ENCODE peak calls at places on chromosomes 5 and 9, in four cellular contexts. One of them, this sample, is unnamed.

GRCh38 chr5:107365355-107366109 is 305.2 kb downstream of the EFNA5 start:
- DNase-seq in OCI-LY7: peak; percentile 40
- DNase-seq in MM.1S: no peak
- DNase-seq in GM23338: peak; percentile 39
- DNase-seq in this sample: no peak

GRCh38 chr9:19409406-19410194 is 791 bp downstream of the ACER2 start:
- DNase-seq in OCI-LY7: peak; percentile 55
- DNase-seq in MM.1S: no peak
- DNase-seq in GM23338: peak; percentile 74
- DNase-seq in this sample: peak; percentile 37

GRCh38 chr9:27791311-27791710 is 218.0 kb upstream of the C9orf72 start:
- DNase-seq in OCI-LY7: no peak
- DNase-seq in MM.1S: no peak
- DNase-seq in GM23338: no peak
- DNase-seq in this sample: no peak

GRCh38 chr9:21031818-21032203 is 371 bp upstream of the HACD4 start:
- DNase-seq in OCI-LY7: no peak
- DNase-seq in MM.1S: no peak
- DNase-seq in GM23338: no peak
- DNase-seq in this sample: no peak

GRCh38 chr5:94983861-94984535 is 300.9 kb downstream of the MCTP1 start:
- DNase-seq in OCI-LY7: no peak
- DNase-seq in MM.1S: no peak
- DNase-seq in GM23338: no peak
- DNase-seq in this sample: no peak

GRCh38 chr9:87662808-87663528 is 63.0 kb upstream of the CTSL start:
- DNase-seq in OCI-LY7: peak; percentile 60
- DNase-seq in MM.1S: peak; percentile 14
- DNase-seq in GM23338: peak; percentile 94
- DNase-seq in this sample: peak; percentile 82

GRCh38 chr5:32505718-32506117 is 61.2 kb upstream of the ZFR start:
- DNase-seq in OCI-LY7: no peak
- DNase-seq in MM.1S: no peak
- DNase-seq in GM23338: no peak
- DNase-seq in this sample: peak; percentile 41

GRCh38 chr5:178507151-178507932 is 82.9 kb downstream of the COL23A1 start:
- DNase-seq in OCI-LY7: no peak
- DNase-seq in MM.1S: no peak
- DNase-seq in GM23338: no peak
- DNase-seq in this sample: no peak

GRCh38 chr9:97705354-97705950 is 8.3 kb upstream of the XPA start:
- DNase-seq in OCI-LY7: no peak
- DNase-seq in MM.1S: peak; percentile 52
- DNase-seq in GM23338: no peak
- DNase-seq in this sample: no peak

GRCh38 chr9:70502690-70503089 is 88.2 kb upstream of the KLF9 start:
- DNase-seq in OCI-LY7: no peak
- DNase-seq in MM.1S: no peak
- DNase-seq in GM23338: no peak
- DNase-seq in this sample: no peak

GRCh38 chr9:94741856-94742255 is 15.4 kb downstream of the AOPEP start:
- DNase-seq in OCI-LY7: no peak
- DNase-seq in MM.1S: no peak
- DNase-seq in GM23338: no peak
- DNase-seq in this sample: no peak

GRCh38 chr9:88737031-88737430 is 202.1 kb downstream of the NXNL2 start:
- DNase-seq in OCI-LY7: no peak
- DNase-seq in MM.1S: no peak
- DNase-seq in GM23338: no peak
- DNase-seq in this sample: no peak

GRCh38 chr5:135887881-135888614 is 7.6 kb downstream of the IL9 start:
- DNase-seq in OCI-LY7: no peak
- DNase-seq in MM.1S: no peak
- DNase-seq in GM23338: peak; percentile 71
- DNase-seq in this sample: peak; percentile 71

GRCh38 chr5:54873696-54874095 is 111.7 kb downstream of the ESM1 start:
- DNase-seq in OCI-LY7: no peak
- DNase-seq in MM.1S: no peak
- DNase-seq in GM23338: no peak
- DNase-seq in this sample: no peak

GRCh38 chr5:96843140-96843539 is 33.2 kb upstream of the ERAP2 start:
- DNase-seq in OCI-LY7: no peak
- DNase-seq in MM.1S: no peak
- DNase-seq in GM23338: no peak
- DNase-seq in this sample: no peak

GRCh38 chr5:117486879-117487391 is 912.3 kb upstream of the SEMA6A start:
- DNase-seq in OCI-LY7: no peak
- DNase-seq in MM.1S: no peak
- DNase-seq in GM23338: no peak
- DNase-seq in this sample: peak; percentile 34

GRCh38 chr9:134637696-134638502 is 3.7 kb upstream of the COL5A1 start:
- DNase-seq in OCI-LY7: no peak
- DNase-seq in MM.1S: no peak
- DNase-seq in GM23338: no peak
- DNase-seq in this sample: no peak

GRCh38 chr5:151293624-151294023 is 9.9 kb downstream of the SLC36A3 start:
- DNase-seq in OCI-LY7: no peak
- DNase-seq in MM.1S: no peak
- DNase-seq in GM23338: peak; percentile 64
- DNase-seq in this sample: no peak

GRCh38 chr5:93581738-93582414 is 857 bp upstream of the NR2F1-AS1 start:
- DNase-seq in OCI-LY7: no peak
- DNase-seq in MM.1S: no peak
- DNase-seq in GM23338: peak; percentile 73
- DNase-seq in this sample: no peak

GRCh38 chr5:172771439-172772111 is 580 bp upstream of the DUSP1 start:
- DNase-seq in OCI-LY7: no peak
- DNase-seq in MM.1S: no peak
- DNase-seq in GM23338: no peak
- DNase-seq in this sample: no peak
- H3K4me1 ChIP-seq in OCI-LY7: peaks cover 27% of the 10 kb centered on the region
- H3K4me1 ChIP-seq in MM.1S: peaks cover 19% of the 10 kb centered on the region
- H3K4me1 ChIP-seq in GM23338: peaks cover 15% of the 10 kb centered on the region
- H3K4me1 ChIP-seq in this sample: peaks cover 40% of the 10 kb centered on the region

DNA sequence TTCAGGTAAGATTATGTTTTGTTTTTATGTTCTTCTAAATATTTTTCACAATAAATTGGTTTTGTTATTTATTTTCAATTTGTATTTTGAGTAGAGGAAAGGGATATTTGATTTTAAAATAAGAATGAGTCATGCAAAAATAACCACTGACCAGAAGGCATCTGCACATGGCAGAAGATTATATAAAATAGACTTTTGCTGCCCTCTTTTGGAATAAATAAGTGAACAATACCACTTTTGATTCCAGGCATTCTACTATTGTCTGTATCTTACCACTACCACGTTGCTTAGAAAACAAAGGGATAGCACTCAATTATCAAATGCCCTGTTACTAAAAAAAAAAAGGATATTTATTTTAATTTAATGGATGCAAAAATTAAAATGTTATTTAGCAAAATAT is 227.3 kb upstream of the ITGA1 start:
- DNase-seq in OCI-LY7: peak; percentile 1
- DNase-seq in MM.1S: peak; percentile 46
- DNase-seq in GM23338: peak; percentile 17
- DNase-seq in this sample: peak; percentile 22
- TF ChIP-seq CTCF in OCI-LY7: peak; percentile 32
- TF ChIP-seq CTCF in MM.1S: peak; percentile 23
- TF ChIP-seq CTCF in GM23338: no peak
- TF ChIP-seq CTCF in this sample: peak; percentile 54

GRCh38 chr5:141756196-141756595 is 74.2 kb upstream of the ARAP3 start:
- DNase-seq in OCI-LY7: no peak
- DNase-seq in MM.1S: no peak
- DNase-seq in GM23338: no peak
- DNase-seq in this sample: no peak
- H3K9me2 ChIP-seq in OCI-LY7: no peaks in the 10 kb centered on the region
- H3K9me2 ChIP-seq in MM.1S: no peaks in the 10 kb centered on the region
- H3K9me2 ChIP-seq in GM23338: no peaks in the 10 kb centered on the region
- H3K9me2 ChIP-seq in this sample: no peaks in the 10 kb centered on the region

GRCh38 chr9:126894052-126894603 is 20.5 kb upstream of the RALGPS1 start:
- DNase-seq in OCI-LY7: no peak
- DNase-seq in MM.1S: no peak
- DNase-seq in GM23338: peak; percentile 27
- DNase-seq in this sample: no peak
- H3K4me1 ChIP-seq in OCI-LY7: no peaks in the 10 kb centered on the region
- H3K4me1 ChIP-seq in MM.1S: no peaks in the 10 kb centered on the region
- H3K4me1 ChIP-seq in GM23338: no peaks in the 10 kb centered on the region
- H3K4me1 ChIP-seq in this sample: no peaks in the 10 kb centered on the region

GRCh38 chr5:19538607-19539006 is 449.4 kb downstream of the CDH18 start:
- DNase-seq in OCI-LY7: no peak
- DNase-seq in MM.1S: no peak
- DNase-seq in GM23338: peak; percentile 33
- DNase-seq in this sample: no peak
- TF ChIP-seq CTCF in OCI-LY7: peak; percentile 36
- TF ChIP-seq CTCF in MM.1S: no peak
- TF ChIP-seq CTCF in GM23338: peak; percentile 46
- TF ChIP-seq CTCF in this sample: no peak

This sample was measured in hepatocyte.